ENCODE peak calls at places on chromosomes 6 and 20, in four cellular contexts. M, Q, J and D are unnamed samples.
A peak's percentile ranks its signal among the peaks of the same experiment; 100 is the strongest.

GRCh38 chr6:12164508-12164770 is 125.7 kb upstream of the EDN1 start:
- DNase-seq in M (no peak), Q (peak; percentile 10), J (no peak), D (no peak)

GRCh38 chr6:161233986-161234620 is 39.8 kb downstream of the AGPAT4 start:
- DNase-seq in M (no peak), Q (peak; percentile 92), J (peak; percentile 86), D (peak; percentile 80)

GRCh38 chr6:90940812-90941481 is 354.1 kb upstream of the MAP3K7 start:
- DNase-seq in M (peak; percentile 89), Q (peak; percentile 61), J (no peak), D (no peak)

GRCh38 chr6:75940558-75940957 is 131.9 kb downstream of the IMPG1 start:
- DNase-seq in M (no peak), Q (no peak), J (no peak), D (no peak)

GRCh38 chr6:144217264-144217663 is 66.9 kb downstream of the STX11 start:
- DNase-seq in M (no peak), Q (no peak), J (no peak), D (no peak)

GRCh38 chr6:166786704-166787293 is 159.7 kb upstream of the RPS6KA2 start:
- DNase-seq in M (peak; percentile 48), Q (peak; percentile 53), J (no peak), D (no peak)

GRCh38 chr6:16805190-16805860 is 44.1 kb upstream of the ATXN1 start:
- DNase-seq in M (no peak), Q (peak; percentile 29), J (no peak), D (no peak)

GRCh38 chr6:89510393-89510792 is 77.4 kb downstream of the ANKRD6 start:
- DNase-seq in M (no peak), Q (no peak), J (no peak), D (no peak)

GRCh38 chr20:57576942-57577550 is 16.1 kb downstream of the PCK1 start:
- DNase-seq in M (no peak), Q (no peak), J (no peak), D (no peak)

GRCh38 chr20:57579331-57579897 is 18.5 kb downstream of the PCK1 start:
- DNase-seq in M (no peak), Q (no peak), J (no peak), D (no peak)

GRCh38 chr20:57578476-57579165 is 17.7 kb downstream of the PCK1 start:
- DNase-seq in M (no peak), Q (no peak), J (no peak), D (no peak)

GRCh38 chr20:57576002-57576401 is 15.1 kb downstream of the PCK1 start:
- DNase-seq in M (no peak), Q (no peak), J (no peak), D (no peak)

DNA sequence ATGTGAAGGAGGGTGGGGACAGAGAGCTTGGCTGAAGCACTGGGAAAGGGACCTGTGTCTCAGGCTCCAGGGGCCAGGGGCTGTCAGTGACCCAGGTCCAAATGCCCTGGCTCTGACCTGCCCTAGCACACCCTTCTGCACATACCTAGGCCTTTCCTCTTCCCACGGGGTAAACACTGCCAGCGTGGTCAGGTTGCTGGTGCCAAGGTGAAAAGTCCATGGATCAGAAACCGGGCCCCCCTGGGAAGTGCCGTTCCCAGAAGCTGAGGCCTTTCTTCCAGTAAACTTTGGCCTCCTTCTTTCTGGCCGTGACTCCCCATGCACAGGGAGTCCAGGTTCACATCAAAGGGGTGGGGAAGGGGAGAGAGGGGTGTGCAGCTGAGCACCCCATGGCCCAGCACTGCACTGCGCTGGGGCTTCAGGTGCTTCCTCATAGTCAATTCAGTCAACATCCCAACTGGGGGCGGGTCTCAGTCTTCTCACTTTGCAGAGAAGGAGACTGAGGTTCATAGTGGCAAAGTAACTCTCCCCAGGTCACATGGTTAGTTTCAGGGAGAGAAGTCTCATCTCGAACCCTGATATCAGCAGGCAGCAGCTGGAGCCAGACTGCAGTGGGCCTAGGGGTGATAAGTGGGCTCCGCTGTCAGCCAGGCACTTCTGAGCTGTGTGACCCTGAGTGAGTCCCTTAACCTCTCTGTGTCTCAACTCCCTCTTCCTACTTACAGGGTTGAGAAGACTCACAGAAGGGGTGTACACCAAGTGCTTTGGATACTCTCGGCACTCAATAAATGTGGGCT is 17.0 kb downstream of the PCK1 start:
- DNase-seq in M (no peak), Q (no peak), J (no peak), D (no peak)
- H3K27ac ChIP-seq in M (no peak overlapping the region), Q (no peak overlapping the region), J (no peak overlapping the region), D (no peak overlapping the region)

DNA sequence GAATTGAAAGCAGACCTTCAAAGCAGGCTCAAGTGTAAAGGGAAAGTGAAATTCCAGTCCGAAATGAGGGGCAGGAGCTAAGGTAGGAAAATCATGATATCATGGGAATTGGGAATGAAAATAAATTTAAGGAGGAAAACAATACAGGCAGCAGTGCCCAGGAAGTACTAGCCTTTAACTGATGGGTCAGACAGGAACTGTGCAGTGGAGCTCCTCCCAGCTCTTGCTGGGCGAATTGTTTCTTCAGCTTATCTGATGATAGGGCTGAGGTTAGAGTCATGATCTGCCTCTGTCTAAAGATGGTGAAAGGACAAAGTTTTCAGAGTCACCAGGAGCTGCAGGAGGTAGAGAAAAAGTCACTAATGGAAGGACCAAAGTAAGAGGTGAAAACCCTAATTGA is 457.9 kb upstream of the PTCHD4 start:
- DNase-seq in M (no peak), Q (no peak), J (no peak), D (no peak)
- H3K4me1 ChIP-seq in M (peaks cover 4% of the 10 kb centered on the region), Q (no peaks in the 10 kb centered on the region), J (no peaks in the 10 kb centered on the region), D (no peaks in the 10 kb centered on the region)

DNA sequence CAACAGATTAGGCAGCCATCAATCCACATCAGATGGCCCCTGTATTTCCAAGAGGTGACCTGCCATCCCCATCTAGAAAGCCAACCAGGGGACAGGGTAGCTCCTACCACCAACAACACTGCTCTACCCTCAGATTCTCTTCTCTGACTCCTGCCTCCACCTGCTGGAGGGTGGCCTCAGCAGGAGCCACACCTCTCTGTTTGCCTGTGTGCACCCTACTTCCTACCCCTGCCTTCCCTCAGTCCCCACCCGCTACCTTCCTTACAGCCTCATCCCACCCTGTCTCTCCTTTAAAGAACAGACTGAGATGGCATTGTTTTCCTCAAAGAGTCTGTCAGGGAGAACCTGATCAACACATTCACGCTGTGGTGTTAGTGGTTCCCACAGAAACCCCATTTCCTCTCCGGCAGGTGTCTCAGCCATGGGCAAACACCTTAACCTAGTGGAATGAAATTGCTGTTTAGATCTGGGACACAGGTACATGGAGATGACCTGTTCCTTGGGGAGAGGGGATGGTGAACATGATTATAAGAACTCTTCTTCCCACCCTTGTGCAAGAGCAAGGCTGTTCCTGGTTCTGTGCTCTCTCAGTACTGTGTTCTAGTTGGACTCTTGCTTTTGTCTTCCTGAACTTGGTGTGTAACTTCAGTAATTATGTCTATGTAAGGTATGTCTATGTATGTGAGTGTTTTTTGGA is 1.8 kb downstream of the ENTPD6 start:
- DNase-seq in M (peak; percentile 21), Q (no peak), J (no peak), D (no peak)
- H3K27ac ChIP-seq in M (peak overlapping the region; percentile 82), Q (no peak overlapping the region), J (no peak overlapping the region), D (peak overlapping the region; percentile 79)

GRCh38 chr6:107321793-107322192 is 137.6 kb downstream of the PDSS2 start:
- DNase-seq in M (no peak), Q (peak; percentile 40), J (no peak), D (no peak)

GRCh38 chr6:107318100-107318736 is 141.1 kb downstream of the PDSS2 start:
- DNase-seq in M (peak; percentile 37), Q (peak; percentile 49), J (peak; percentile 35), D (no peak)

GRCh38 chr6:107320126-107320525 is 139.2 kb downstream of the PDSS2 start:
- DNase-seq in M (no peak), Q (peak; percentile 70), J (no peak), D (no peak)

GRCh38 chr6:107328081-107328480 is 131.3 kb downstream of the PDSS2 start:
- DNase-seq in M (no peak), Q (no peak), J (no peak), D (no peak)

DNA sequence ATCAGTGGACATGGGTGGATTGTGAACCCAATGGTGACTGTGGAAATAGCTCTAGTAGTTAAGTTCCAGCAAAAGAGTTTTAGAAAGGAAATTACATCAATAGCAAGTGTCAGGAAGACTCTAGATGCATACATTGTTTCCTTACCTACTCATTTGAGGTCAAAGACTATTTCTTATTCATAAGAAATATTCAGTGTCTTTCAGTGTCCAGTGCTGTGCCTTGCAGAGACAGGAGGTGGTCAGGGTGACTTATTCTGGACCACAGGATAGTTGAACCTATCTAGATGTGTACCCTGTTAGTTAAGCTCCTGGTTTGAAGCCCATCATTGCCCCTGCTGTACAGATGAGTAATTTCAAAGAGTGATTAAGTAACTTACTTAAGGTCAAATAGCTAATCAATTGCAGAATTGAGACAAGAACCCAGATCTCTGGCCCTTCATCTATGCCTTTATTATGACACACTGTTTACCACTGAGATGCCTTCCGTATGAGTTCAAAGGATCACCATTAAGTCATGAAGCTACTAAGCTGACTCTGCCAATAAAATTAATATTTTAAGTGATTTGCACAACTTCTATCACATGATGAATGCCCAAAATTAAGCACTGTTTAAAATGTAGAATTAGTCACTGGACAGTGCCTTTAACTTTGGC is 136.1 kb downstream of the PDSS2 start:
- DNase-seq in M (no peak), Q (peak; percentile 65), J (no peak), D (no peak)
- H3K4me1 ChIP-seq in M (no peaks in the 10 kb centered on the region), Q (peaks cover 7% of the 10 kb centered on the region), J (no peaks in the 10 kb centered on the region), D (no peaks in the 10 kb centered on the region)

GRCh38 chr20:32312718-32313424 is 35.4 kb downstream of the KIF3B start:
- DNase-seq in M (no peak), Q (no peak), J (no peak), D (no peak)

GRCh38 chr20:32315399-32315798 is 37.9 kb downstream of the KIF3B start:
- DNase-seq in M (no peak), Q (no peak), J (no peak), D (no peak)

GRCh38 chr20:32316667-32317066 is 39.2 kb downstream of the KIF3B start:
- DNase-seq in M (no peak), Q (no peak), J (no peak), D (no peak)

GRCh38 chr20:32315885-32316284 is 38.4 kb downstream of the KIF3B start:
- DNase-seq in M (no peak), Q (no peak), J (no peak), D (no peak)

DNA sequence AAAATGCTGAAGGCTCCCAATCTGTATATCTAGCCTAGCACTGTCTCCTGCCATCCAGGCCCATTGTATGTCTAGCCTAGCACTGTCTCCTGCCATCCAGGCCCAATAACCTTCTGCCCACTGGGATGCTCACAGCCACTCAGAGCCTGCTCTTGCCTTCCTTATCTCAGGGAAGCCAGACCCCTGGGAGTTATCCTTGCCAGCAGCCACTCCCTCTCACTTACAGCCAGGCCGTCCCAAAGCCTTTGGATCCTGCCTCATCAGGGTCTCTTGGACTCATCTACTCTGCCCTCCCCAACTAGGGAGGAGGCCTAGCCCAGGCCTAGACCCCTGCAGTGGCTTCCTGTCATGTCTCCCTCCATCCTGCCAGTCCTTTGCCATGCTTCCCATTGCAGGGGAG is 37.3 kb downstream of the KIF3B start:
- DNase-seq in M (no peak), Q (no peak), J (no peak), D (no peak)
- H3K27ac ChIP-seq in M (no peak overlapping the region), Q (no peak overlapping the region), J (no peak overlapping the region), D (no peak overlapping the region)